ENCODE peak calls at places on chromosome 4, in ten cellular contexts. One of them, this sample, is unnamed.

GRCh38 chr4:106809083-106809482 is 227.0 kb downstream of the DKK2 start:
- DNase-seq in GM13976: no peak
- DNase-seq in CD8-positive, alpha-beta memory T cell: no peak
- DNase-seq in sigmoid colon: no peak
- DNase-seq in fibroblast of pulmonary artery: peak; percentile 75
- DNase-seq in NCI-H1105 treated with DMSO at 0.1 percent for 48 hours: peak; percentile 39
- DNase-seq in amniotic stem cell: peak; percentile 13
- DNase-seq in stimulated activated CD4-positive, alpha-beta T cell treated with anti-CD3 and anti-CD28 coated beads, Interleukin-15, amount 100 ng/mL, for 1 hour: no peak
- DNase-seq in natural killer cell treated with Interleukin-12 subunit alpha and Interleukin-12 subunit beta and Interleukin-15 and Interleukin-18, amount 100 ng/mL, for 72 hours: no peak
- DNase-seq in testis: peak; percentile 31
- DNase-seq in this sample: peak; percentile 34

GRCh38 chr4:151879705-151880104 is 118.9 kb upstream of the GATB start:
- DNase-seq in GM13976: no peak
- DNase-seq in CD8-positive, alpha-beta memory T cell: no peak
- DNase-seq in sigmoid colon: no peak
- DNase-seq in fibroblast of pulmonary artery: no peak
- DNase-seq in NCI-H1105 treated with DMSO at 0.1 percent for 48 hours: no peak
- DNase-seq in amniotic stem cell: no peak
- DNase-seq in stimulated activated CD4-positive, alpha-beta T cell treated with anti-CD3 and anti-CD28 coated beads, Interleukin-15, amount 100 ng/mL, for 1 hour: no peak
- DNase-seq in natural killer cell treated with Interleukin-12 subunit alpha and Interleukin-12 subunit beta and Interleukin-15 and Interleukin-18, amount 100 ng/mL, for 72 hours: no peak
- DNase-seq in testis: no peak
- DNase-seq in this sample: no peak

GRCh38 chr4:29717658-29718057 is 1002.5 kb upstream of the PCDH7 start:
- DNase-seq in GM13976: no peak
- DNase-seq in CD8-positive, alpha-beta memory T cell: no peak
- DNase-seq in sigmoid colon: no peak
- DNase-seq in fibroblast of pulmonary artery: no peak
- DNase-seq in NCI-H1105 treated with DMSO at 0.1 percent for 48 hours: no peak
- DNase-seq in amniotic stem cell: no peak
- DNase-seq in stimulated activated CD4-positive, alpha-beta T cell treated with anti-CD3 and anti-CD28 coated beads, Interleukin-15, amount 100 ng/mL, for 1 hour: no peak
- DNase-seq in natural killer cell treated with Interleukin-12 subunit alpha and Interleukin-12 subunit beta and Interleukin-15 and Interleukin-18, amount 100 ng/mL, for 72 hours: no peak
- DNase-seq in testis: no peak
- DNase-seq in this sample: no peak

GRCh38 chr4:108172231-108172779 is 3.6 kb upstream of the LEF1 start:
- DNase-seq in GM13976: peak; percentile 71
- DNase-seq in CD8-positive, alpha-beta memory T cell: no peak
- DNase-seq in sigmoid colon: no peak
- DNase-seq in fibroblast of pulmonary artery: no peak
- DNase-seq in NCI-H1105 treated with DMSO at 0.1 percent for 48 hours: peak; percentile 51
- DNase-seq in amniotic stem cell: no peak
- DNase-seq in stimulated activated CD4-positive, alpha-beta T cell treated with anti-CD3 and anti-CD28 coated beads, Interleukin-15, amount 100 ng/mL, for 1 hour: no peak
- DNase-seq in natural killer cell treated with Interleukin-12 subunit alpha and Interleukin-12 subunit beta and Interleukin-15 and Interleukin-18, amount 100 ng/mL, for 72 hours: no peak
- DNase-seq in testis: peak; percentile 24
- DNase-seq in this sample: no peak

GRCh38 chr4:86935499-86935832 is 655 bp downstream of the AFF1 start:
- DNase-seq in GM13976: no peak
- DNase-seq in CD8-positive, alpha-beta memory T cell: peak; percentile 63
- DNase-seq in sigmoid colon: no peak
- DNase-seq in fibroblast of pulmonary artery: no peak
- DNase-seq in NCI-H1105 treated with DMSO at 0.1 percent for 48 hours: no peak
- DNase-seq in amniotic stem cell: no peak
- DNase-seq in stimulated activated CD4-positive, alpha-beta T cell treated with anti-CD3 and anti-CD28 coated beads, Interleukin-15, amount 100 ng/mL, for 1 hour: no peak
- DNase-seq in natural killer cell treated with Interleukin-12 subunit alpha and Interleukin-12 subunit beta and Interleukin-15 and Interleukin-18, amount 100 ng/mL, for 72 hours: no peak
- DNase-seq in testis: peak; percentile 42
- DNase-seq in this sample: no peak

GRCh38 chr4:156336516-156336915 is 382.9 kb upstream of the CTSO start:
- DNase-seq in GM13976: no peak
- DNase-seq in CD8-positive, alpha-beta memory T cell: no peak
- DNase-seq in sigmoid colon: no peak
- DNase-seq in fibroblast of pulmonary artery: no peak
- DNase-seq in NCI-H1105 treated with DMSO at 0.1 percent for 48 hours: no peak
- DNase-seq in amniotic stem cell: no peak
- DNase-seq in stimulated activated CD4-positive, alpha-beta T cell treated with anti-CD3 and anti-CD28 coated beads, Interleukin-15, amount 100 ng/mL, for 1 hour: no peak
- DNase-seq in natural killer cell treated with Interleukin-12 subunit alpha and Interleukin-12 subunit beta and Interleukin-15 and Interleukin-18, amount 100 ng/mL, for 72 hours: no peak
- DNase-seq in testis: no peak
- DNase-seq in this sample: no peak

GRCh38 chr4:2954358-2955185 is 8.6 kb downstream of the NOP14 start:
- DNase-seq in GM13976: peak; percentile 71
- DNase-seq in CD8-positive, alpha-beta memory T cell: peak; percentile 68
- DNase-seq in sigmoid colon: no peak
- DNase-seq in fibroblast of pulmonary artery: no peak
- DNase-seq in NCI-H1105 treated with DMSO at 0.1 percent for 48 hours: no peak
- DNase-seq in amniotic stem cell: no peak
- DNase-seq in stimulated activated CD4-positive, alpha-beta T cell treated with anti-CD3 and anti-CD28 coated beads, Interleukin-15, amount 100 ng/mL, for 1 hour: no peak
- DNase-seq in natural killer cell treated with Interleukin-12 subunit alpha and Interleukin-12 subunit beta and Interleukin-15 and Interleukin-18, amount 100 ng/mL, for 72 hours: peak; percentile 86
- DNase-seq in testis: no peak
- DNase-seq in this sample: no peak

GRCh38 chr4:94214703-94215360 is 7.2 kb downstream of the SMARCAD1 start:
- DNase-seq in GM13976: no peak
- DNase-seq in CD8-positive, alpha-beta memory T cell: no peak
- DNase-seq in sigmoid colon: no peak
- DNase-seq in fibroblast of pulmonary artery: no peak
- DNase-seq in NCI-H1105 treated with DMSO at 0.1 percent for 48 hours: no peak
- DNase-seq in amniotic stem cell: no peak
- DNase-seq in stimulated activated CD4-positive, alpha-beta T cell treated with anti-CD3 and anti-CD28 coated beads, Interleukin-15, amount 100 ng/mL, for 1 hour: no peak
- DNase-seq in natural killer cell treated with Interleukin-12 subunit alpha and Interleukin-12 subunit beta and Interleukin-15 and Interleukin-18, amount 100 ng/mL, for 72 hours: no peak
- DNase-seq in testis: no peak
- DNase-seq in this sample: no peak

GRCh38 chr4:98519268-98519993 is 139.0 kb downstream of the TSPAN5 start:
- DNase-seq in GM13976: no peak
- DNase-seq in CD8-positive, alpha-beta memory T cell: no peak
- DNase-seq in sigmoid colon: no peak
- DNase-seq in fibroblast of pulmonary artery: peak; percentile 89
- DNase-seq in NCI-H1105 treated with DMSO at 0.1 percent for 48 hours: no peak
- DNase-seq in amniotic stem cell: no peak
- DNase-seq in stimulated activated CD4-positive, alpha-beta T cell treated with anti-CD3 and anti-CD28 coated beads, Interleukin-15, amount 100 ng/mL, for 1 hour: no peak
- DNase-seq in natural killer cell treated with Interleukin-12 subunit alpha and Interleukin-12 subunit beta and Interleukin-15 and Interleukin-18, amount 100 ng/mL, for 72 hours: no peak
- DNase-seq in testis: peak; percentile 70
- DNase-seq in this sample: no peak

GRCh38 chr4:3290476-3290875 is 2.3 kb upstream of the RGS12 start:
- DNase-seq in GM13976: no peak
- DNase-seq in CD8-positive, alpha-beta memory T cell: no peak
- DNase-seq in sigmoid colon: no peak
- DNase-seq in fibroblast of pulmonary artery: no peak
- DNase-seq in NCI-H1105 treated with DMSO at 0.1 percent for 48 hours: no peak
- DNase-seq in amniotic stem cell: no peak
- DNase-seq in stimulated activated CD4-positive, alpha-beta T cell treated with anti-CD3 and anti-CD28 coated beads, Interleukin-15, amount 100 ng/mL, for 1 hour: no peak
- DNase-seq in natural killer cell treated with Interleukin-12 subunit alpha and Interleukin-12 subunit beta and Interleukin-15 and Interleukin-18, amount 100 ng/mL, for 72 hours: no peak
- DNase-seq in testis: no peak
- DNase-seq in this sample: no peak

GRCh38 chr4:134470544-134470943 is 269.0 kb upstream of the PABPC4L start:
- DNase-seq in GM13976: no peak
- DNase-seq in CD8-positive, alpha-beta memory T cell: no peak
- DNase-seq in sigmoid colon: no peak
- DNase-seq in fibroblast of pulmonary artery: peak; percentile 26
- DNase-seq in NCI-H1105 treated with DMSO at 0.1 percent for 48 hours: no peak
- DNase-seq in amniotic stem cell: no peak
- DNase-seq in stimulated activated CD4-positive, alpha-beta T cell treated with anti-CD3 and anti-CD28 coated beads, Interleukin-15, amount 100 ng/mL, for 1 hour: no peak
- DNase-seq in natural killer cell treated with Interleukin-12 subunit alpha and Interleukin-12 subunit beta and Interleukin-15 and Interleukin-18, amount 100 ng/mL, for 72 hours: no peak
- DNase-seq in testis: peak; percentile 59
- DNase-seq in this sample: no peak

GRCh38 chr4:89836031-89836777 is 757 bp downstream of the SNCA start:
- DNase-seq in GM13976: peak; percentile 23
- DNase-seq in CD8-positive, alpha-beta memory T cell: no peak
- DNase-seq in sigmoid colon: no peak
- DNase-seq in fibroblast of pulmonary artery: no peak
- DNase-seq in NCI-H1105 treated with DMSO at 0.1 percent for 48 hours: no peak
- DNase-seq in amniotic stem cell: no peak
- DNase-seq in stimulated activated CD4-positive, alpha-beta T cell treated with anti-CD3 and anti-CD28 coated beads, Interleukin-15, amount 100 ng/mL, for 1 hour: no peak
- DNase-seq in natural killer cell treated with Interleukin-12 subunit alpha and Interleukin-12 subunit beta and Interleukin-15 and Interleukin-18, amount 100 ng/mL, for 72 hours: no peak
- DNase-seq in testis: no peak
- DNase-seq in this sample: peak; percentile 33

GRCh38 chr4:119314356-119314755 is 7.6 kb downstream of the FABP2 start:
- DNase-seq in GM13976: peak; percentile 7
- DNase-seq in CD8-positive, alpha-beta memory T cell: no peak
- DNase-seq in sigmoid colon: no peak
- DNase-seq in fibroblast of pulmonary artery: peak; percentile 67
- DNase-seq in NCI-H1105 treated with DMSO at 0.1 percent for 48 hours: peak; percentile 42
- DNase-seq in amniotic stem cell: peak; percentile 20
- DNase-seq in stimulated activated CD4-positive, alpha-beta T cell treated with anti-CD3 and anti-CD28 coated beads, Interleukin-15, amount 100 ng/mL, for 1 hour: no peak
- DNase-seq in natural killer cell treated with Interleukin-12 subunit alpha and Interleukin-12 subunit beta and Interleukin-15 and Interleukin-18, amount 100 ng/mL, for 72 hours: no peak
- DNase-seq in testis: peak; percentile 34
- DNase-seq in this sample: peak; percentile 78

GRCh38 chr4:170423137-170423536 is 333.4 kb upstream of the AADAT start:
- DNase-seq in GM13976: no peak
- DNase-seq in CD8-positive, alpha-beta memory T cell: no peak
- DNase-seq in sigmoid colon: no peak
- DNase-seq in fibroblast of pulmonary artery: peak; percentile 17
- DNase-seq in NCI-H1105 treated with DMSO at 0.1 percent for 48 hours: no peak
- DNase-seq in amniotic stem cell: peak; percentile 84
- DNase-seq in stimulated activated CD4-positive, alpha-beta T cell treated with anti-CD3 and anti-CD28 coated beads, Interleukin-15, amount 100 ng/mL, for 1 hour: no peak
- DNase-seq in natural killer cell treated with Interleukin-12 subunit alpha and Interleukin-12 subunit beta and Interleukin-15 and Interleukin-18, amount 100 ng/mL, for 72 hours: no peak
- DNase-seq in testis: no peak
- DNase-seq in this sample: no peak

GRCh38 chr4:82733636-82734035 is 65.0 kb downstream of the SCD5 start:
- DNase-seq in GM13976: no peak
- DNase-seq in CD8-positive, alpha-beta memory T cell: no peak
- DNase-seq in sigmoid colon: no peak
- DNase-seq in fibroblast of pulmonary artery: peak; percentile 50
- DNase-seq in NCI-H1105 treated with DMSO at 0.1 percent for 48 hours: no peak
- DNase-seq in amniotic stem cell: no peak
- DNase-seq in stimulated activated CD4-positive, alpha-beta T cell treated with anti-CD3 and anti-CD28 coated beads, Interleukin-15, amount 100 ng/mL, for 1 hour: no peak
- DNase-seq in natural killer cell treated with Interleukin-12 subunit alpha and Interleukin-12 subunit beta and Interleukin-15 and Interleukin-18, amount 100 ng/mL, for 72 hours: no peak
- DNase-seq in testis: no peak
- DNase-seq in this sample: no peak